ENCODE peak calls at places on chromosomes 4 and X, in six cellular contexts. R, V, N, W, A and U are unnamed samples.

GRCh38 chr4:94532016-94532789 is 80.5 kb downstream of the PDLIM5 start:
- DNase-seq in R (no peak), V (peak), N (no peak), W (no peak), A (no peak), U (no peak)

GRCh38 chr4:17584502-17585213 is 7.7 kb downstream of the LAP3 start:
- DNase-seq in R (no peak), V (no peak), N (no peak), W (no peak), A (no peak), U (no peak)

GRCh38 chrX:119004920-119005524 is 30.6 kb downstream of the LONRF3 start:
- DNase-seq in R (peak), V (peak), N (peak), W (no peak), A (no peak), U (peak)

GRCh38 chrX:15816886-15817285 is 26.6 kb downstream of the ZRSR2 start:
- DNase-seq in R (no peak), V (no peak), N (no peak), W (no peak), A (no peak), U (no peak)

GRCh38 chr4:59968796-59969195 is 1231.3 kb upstream of the ADGRL3 start:
- DNase-seq in R (no peak), V (no peak), N (no peak), W (no peak), A (no peak), U (no peak)

GRCh38 chr4:27315625-27316024 is 455.0 kb downstream of the STIM2 start:
- DNase-seq in R (no peak), V (no peak), N (no peak), W (no peak), A (no peak), U (no peak)

GRCh38 chr4:138062929-138063328 is 179.2 kb downstream of the SLC7A11 start:
- DNase-seq in R (no peak), V (peak), N (no peak), W (no peak), A (no peak), U (no peak)

GRCh38 chr4:10104211-10104990 is 12.2 kb downstream of the WDR1 start:
- DNase-seq in R (no peak), V (no peak), N (no peak), W (no peak), A (no peak), U (no peak)

GRCh38 chrX:130179579-130180215 is 7.9 kb downstream of the RAB33A start:
- DNase-seq in R (no peak), V (no peak), N (no peak), W (no peak), A (no peak), U (no peak)

GRCh38 chrX:130669233-130669632 is 233.8 kb downstream of the ENOX2 start:
- DNase-seq in R (no peak), V (peak), N (no peak), W (no peak), A (no peak), U (no peak)

GRCh38 chr4:170139764-170140163 is 50.0 kb upstream of the AADAT start:
- DNase-seq in R (no peak), V (peak), N (no peak), W (no peak), A (no peak), U (no peak)

GRCh38 chrX:143336261-143336660 is 181.0 kb downstream of the SPANXN3 start:
- DNase-seq in R (no peak), V (no peak), N (no peak), W (no peak), A (no peak), U (no peak)

GRCh38 chr4:11480683-11481082 is 52.0 kb upstream of the HS3ST1 start:
- DNase-seq in R (no peak), V (peak), N (no peak), W (no peak), A (no peak), U (no peak)

GRCh38 chr4:68299492-68300457 is 50.1 kb downstream of the YTHDC1 start:
- DNase-seq in R (no peak), V (no peak), N (no peak), W (no peak), A (no peak), U (no peak)

GRCh38 chr4:103996637-103997036 is 276.9 kb upstream of the TACR3 start:
- DNase-seq in R (peak), V (peak), N (no peak), W (no peak), A (no peak), U (peak)

GRCh38 chr4:101400096-101400495 is 52.8 kb upstream of the PPP3CA start:
- DNase-seq in R (no peak), V (peak), N (no peak), W (no peak), A (no peak), U (no peak)

GRCh38 chr4:1595789-1596325 is 88.3 kb downstream of the FAM53A start:
- DNase-seq in R (no peak), V (no peak), N (no peak), W (no peak), A (no peak), U (no peak)

GRCh38 chr4:74335341-74336019 is 27.2 kb downstream of the EPGN start:
- DNase-seq in R (no peak), V (no peak), N (no peak), W (no peak), A (no peak), U (no peak)

GRCh38 chrX:16101581-16101980 is 21.8 kb upstream of the GRPR start:
- DNase-seq in R (no peak), V (no peak), N (no peak), W (no peak), A (no peak), U (no peak)

GRCh38 chrX:47448165-47448806 is 34.7 kb downstream of the ZNF41 start:
- DNase-seq in R (no peak), V (no peak), N (no peak), W (no peak), A (no peak), U (no peak)

GRCh38 chr4:64584981-64585557 is 175.8 kb upstream of the TECRL start:
- DNase-seq in R (no peak), V (peak), N (no peak), W (no peak), A (no peak), U (peak)

GRCh38 chr4:177309525-177310371 is at the start of gene NEIL3:
- DNase-seq in R (peak), V (peak), N (peak), W (peak), A (peak), U (peak)

GRCh38 chr4:8867624-8868320 is 3.9 kb downstream of the HMX1 start:
- DNase-seq in R (no peak), V (no peak), N (no peak), W (no peak), A (no peak), U (no peak)

GRCh38 chrX:80335062-80335830 is 85.0 kb upstream of the TENT5D start:
- DNase-seq in R (peak), V (peak), N (peak), W (no peak), A (peak), U (no peak)

DNA sequence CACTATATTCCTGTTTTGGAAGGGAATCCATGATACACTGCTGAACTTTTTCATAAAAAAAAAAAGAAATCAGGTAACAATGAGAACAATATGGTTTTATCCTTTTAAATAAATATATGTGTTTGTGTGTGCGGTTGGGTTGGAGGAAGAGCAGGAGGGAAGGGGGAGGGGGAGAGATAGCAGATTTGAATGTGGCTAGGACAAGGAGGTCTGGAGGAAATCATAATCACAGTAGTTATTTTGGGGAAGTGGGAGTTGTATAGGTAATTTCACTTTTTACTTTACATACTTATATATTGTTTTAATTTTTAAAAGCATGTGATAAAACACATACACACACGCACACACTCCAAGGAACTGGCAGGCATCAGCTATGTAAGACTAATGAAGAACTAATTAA is 134.5 kb upstream of the MBNL3 start:
- DNase-seq in R (no peak), V (no peak), N (no peak), W (no peak), A (no peak), U (no peak)
- H3K27ac ChIP-seq in R (no peak), V (no peak), N (no peak), W (no peak), A (no peak), U (no peak)

DNA sequence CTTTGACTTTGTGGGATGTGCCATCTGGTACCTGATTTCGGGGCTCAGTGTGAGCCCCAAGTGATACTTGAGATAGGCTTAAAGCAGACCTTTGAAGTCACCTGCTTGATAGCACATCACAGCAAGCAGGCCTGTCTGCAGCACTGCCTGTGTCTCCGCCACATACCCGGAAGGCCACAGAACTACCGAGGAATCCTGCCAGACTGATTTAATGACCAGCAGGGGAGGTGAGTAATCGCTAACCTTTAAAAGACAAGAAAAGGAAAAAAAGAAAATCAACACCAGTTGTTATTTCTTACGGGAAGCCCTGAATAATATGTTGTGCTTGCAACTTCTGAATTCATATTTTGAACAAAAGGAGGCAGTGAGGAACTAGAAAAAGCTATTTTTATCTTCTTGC is 6.8 kb downstream of the PTCHD1 start:
- DNase-seq in R (no peak), V (peak), N (no peak), W (no peak), A (no peak), U (no peak)
- TF ChIP-seq CTCF in R (no peak), V (no peak), N (no peak), W (no peak), A (no peak), U (no peak)

GRCh38 chrX:150697641-150698040 is 4.4 kb downstream of the MTMR1 start:
- DNase-seq in R (no peak), V (no peak), N (no peak), W (no peak), A (no peak), U (no peak)
- H3K27ac ChIP-seq in R (no peak), V (no peak), N (no peak), W (no peak), A (no peak), U (no peak)

GRCh38 chr4:48904541-48905142 is 1.9 kb downstream of the OCIAD2 start:
- DNase-seq in R (no peak), V (no peak), N (no peak), W (no peak), A (no peak), U (no peak)

GRCh38 chr4:48905363-48906015 is 1.1 kb downstream of the OCIAD2 start:
- DNase-seq in R (no peak), V (peak), N (no peak), W (no peak), A (peak), U (no peak)

GRCh38 chr4:48908687-48909086 is 2.1 kb upstream of the OCIAD2 start:
- DNase-seq in R (no peak), V (no peak), N (no peak), W (no peak), A (no peak), U (no peak)

GRCh38 chr4:48907706-48908477 is 1.3 kb upstream of the OCIAD2 start:
- DNase-seq in R (no peak), V (peak), N (no peak), W (no peak), A (no peak), U (no peak)

DNA sequence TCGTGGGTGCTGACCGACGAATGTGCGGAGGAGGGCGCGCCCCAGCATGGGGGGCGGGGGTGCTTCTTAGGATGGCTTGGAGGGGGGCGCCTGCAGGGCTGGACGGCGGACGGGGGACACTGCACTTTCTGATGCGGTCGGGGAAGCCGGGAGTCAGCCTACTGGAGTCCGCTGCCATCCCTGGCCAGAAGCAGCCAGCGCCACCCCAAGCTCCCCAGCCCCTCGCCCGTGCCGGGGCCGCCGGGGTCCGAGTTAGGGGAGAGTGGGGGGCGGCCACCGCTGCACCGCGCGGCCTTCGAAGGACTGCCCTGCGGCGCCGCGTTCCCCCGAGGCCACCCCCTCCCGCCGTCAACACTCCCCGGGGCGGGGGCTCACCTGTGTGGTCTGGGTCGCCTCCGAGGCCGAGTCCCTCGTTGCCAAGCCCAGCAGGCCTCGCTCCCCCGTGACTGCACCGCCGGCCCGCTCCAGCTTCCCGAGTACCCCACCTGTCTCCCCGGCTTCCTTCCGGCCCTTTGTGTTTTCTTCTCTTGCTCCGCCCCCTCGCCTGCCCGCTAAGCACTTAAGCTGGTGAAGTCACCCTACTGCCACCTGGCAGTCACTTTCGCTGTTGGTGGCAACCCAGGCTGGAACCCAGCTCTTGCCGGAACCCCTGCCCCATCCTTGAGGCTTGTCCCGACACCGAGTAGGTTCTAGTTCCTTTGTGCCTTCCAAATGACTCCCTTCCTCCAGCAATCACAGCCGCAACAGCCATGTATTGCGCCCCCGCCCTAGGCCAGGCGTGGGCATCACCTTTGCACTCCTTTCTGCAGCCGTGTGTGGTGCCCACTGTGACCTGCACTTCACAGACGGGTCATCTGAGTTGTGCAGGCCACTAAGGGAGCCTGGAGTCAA is at the start of gene OCIAD2:
- DNase-seq in R (peak), V (peak), N (peak), W (no peak), A (peak), U (peak)
- TF ChIP-seq CTCF in R (peak), V (peak), N (peak), W (no peak), A (peak), U (no peak)